ENCODE peak calls at places on chromosomes 1 and 21, in eight cellular contexts. N is cardiac muscle cell; C is fibroblast of lung; O is Peyer's patch; K is MM.1S; S is neural progenitor cell; U is CD4-positive, alpha-beta T cell; Y is prostate gland. E is an unnamed sample.

GRCh38 chr1:12138196-12139183 is 28.3 kb upstream of the TNFRSF1B start:
- DNase-seq in O (no peak), K (no peak), Y (no peak), N (no peak), C (peak; percentile 74), S (no peak), U (no peak), E (no peak)

GRCh38 chr1:150365945-150366344 is 2.0 kb downstream of the RPRD2 start:
- DNase-seq in C (peak; percentile 10), O (no peak), U (no peak), S (no peak), Y (no peak), K (no peak), N (no peak), E (no peak)

GRCh38 chr1:92764116-92764515 is 20.8 kb downstream of the EVI5 start:
- DNase-seq in S (no peak), N (no peak), Y (no peak), K (no peak), O (no peak), U (no peak), C (no peak), E (no peak)

GRCh38 chr1:87833158-87833557 is 504.5 kb downstream of the LMO4 start:
- DNase-seq in Y (no peak), C (peak; percentile 86), U (no peak), O (no peak), N (no peak), S (no peak), K (no peak), E (no peak)

GRCh38 chr1:19744886-19745285 is 54.8 kb downstream of the TMCO4 start:
- DNase-seq in O (no peak), Y (no peak), N (no peak), S (no peak), K (no peak), U (no peak), C (no peak), E (no peak)

GRCh38 chr1:76279387-76279748 is 204.8 kb downstream of the ST6GALNAC3 start:
- DNase-seq in C (no peak), K (no peak), O (no peak), N (peak; percentile 54), S (no peak), Y (no peak), U (no peak), E (no peak)

GRCh38 chr1:31714442-31715096 is 10.8 kb upstream of the COL16A1 start:
- DNase-seq in Y (peak; percentile 23), S (peak; percentile 88), K (peak; percentile 47), N (peak; percentile 81), U (peak; percentile 15), C (peak; percentile 70), O (peak; percentile 30), E (no peak)

GRCh38 chr1:78591971-78592370 is 28.3 kb upstream of the IFI44L start:
- DNase-seq in U (no peak), O (no peak), S (no peak), C (no peak), K (no peak), N (no peak), Y (no peak), E (no peak)

GRCh38 chr1:33897092-33897725 is 33.3 kb downstream of the HMGB4 start:
- DNase-seq in U (no peak), N (no peak), S (no peak), C (no peak), K (no peak), Y (no peak), O (no peak), E (no peak)

GRCh38 chr1:183986941-183987340 is 50.6 kb downstream of the COLGALT2 start:
- DNase-seq in Y (no peak), U (no peak), O (no peak), N (no peak), K (no peak), C (no peak), S (no peak), E (no peak)

GRCh38 chr1:228105996-228106799 is 2.9 kb downstream of the MRPL55 start:
- DNase-seq in Y (no peak), K (no peak), N (no peak), C (no peak), S (no peak), U (no peak), O (no peak), E (no peak)

GRCh38 chr21:45001134-45002095 is 61.6 kb downstream of the SLX9 start:
- DNase-seq in U (no peak), K (no peak), O (no peak), N (no peak), S (no peak), Y (peak; percentile 40), C (peak; percentile 68), E (peak; percentile 47)

GRCh38 chr1:91523462-91523861 is 22.8 kb downstream of the CDC7 start:
- DNase-seq in U (no peak), Y (no peak), O (no peak), C (no peak), S (no peak), N (peak; percentile 4), K (no peak), E (no peak)

GRCh38 chr1:61097326-61097725 is 15.0 kb downstream of the NFIA start:
- DNase-seq in U (no peak), K (no peak), N (no peak), Y (no peak), O (no peak), S (no peak), C (peak; percentile 69), E (no peak)

GRCh38 chr1:143698016-143698415 is 273.8 kb downstream of the FAM72C start:
- DNase-seq in K (peak; percentile 50), S (no peak), C (peak; percentile 3), U (no peak), Y (no peak), N (no peak), O (no peak), E (peak; percentile 65)

GRCh38 chr1:243848165-243849088 is 1.6 kb downstream of the AKT3 start:
- DNase-seq in S (no peak), O (no peak), U (no peak), C (no peak), Y (no peak), K (no peak), N (no peak), E (no peak)

GRCh38 chr21:28775071-28775470 is 217.6 kb downstream of the LTN1 start:
- DNase-seq in U (no peak), N (no peak), Y (no peak), S (no peak), O (no peak), C (no peak), K (no peak), E (no peak)

GRCh38 chr21:34354836-34355235 is 9.0 kb upstream of the KCNE2 start:
- DNase-seq in K (no peak), Y (no peak), C (no peak), U (no peak), S (no peak), O (no peak), N (no peak), E (no peak)

GRCh38 chr1:21175670-21176581 is 771 bp downstream of the EIF4G3 start:
- DNase-seq in S (peak; percentile 69), K (peak; percentile 13), N (peak; percentile 60), U (peak; percentile 35), O (peak; percentile 29), Y (peak; percentile 11), C (no peak), E (peak; percentile 65)

GRCh38 chr1:87334351-87335174 is 5.9 kb downstream of the LMO4 start:
- DNase-seq in C (peak; percentile 42), N (peak; percentile 60), Y (no peak), O (no peak), S (peak; percentile 83), K (peak; percentile 64), U (no peak), E (no peak)

GRCh38 chr1:125085720-125086591 is 3901.2 kb downstream of the SRGAP2C start:
- DNase-seq in S (no peak), N (no peak), C (no peak), O (no peak), K (no peak), Y (no peak), U (no peak), E (no peak)

DNA sequence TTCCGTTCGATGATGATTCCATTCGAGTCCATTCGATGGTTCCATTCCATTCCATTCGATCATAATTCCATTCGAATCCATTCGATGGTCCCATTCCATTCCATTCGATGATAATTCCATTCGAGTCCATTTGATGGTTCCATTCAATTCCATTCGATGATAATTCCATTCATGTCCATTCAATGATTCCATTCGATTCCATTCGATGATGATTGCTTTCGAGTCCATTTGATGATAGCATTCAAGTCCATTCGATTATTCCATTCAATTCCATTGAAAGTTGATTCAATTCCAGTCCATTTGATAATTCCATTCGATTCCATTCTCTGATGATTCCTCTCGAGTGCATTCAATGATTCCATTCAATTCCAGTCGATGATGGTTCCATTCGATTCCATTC is 3895.3 kb downstream of the SRGAP2C start:
- DNase-seq in S (no peak), C (no peak), N (no peak), U (no peak), Y (no peak), K (no peak), O (no peak), E (no peak)
- H3K9me3 ChIP-seq in S (peaks cover 61% of the 10 kb centered on the region), C (no peaks in the 10 kb centered on the region), N (peaks cover 13% of the 10 kb centered on the region), U (peaks cover 37% of the 10 kb centered on the region), Y (no peaks in the 10 kb centered on the region), K (no peaks in the 10 kb centered on the region), O (no peaks in the 10 kb centered on the region), E (peaks cover 52% of the 10 kb centered on the region)

GRCh38 chr21:9750341-9751086 is 770.9 kb upstream of the TPTE start:
- DNase-seq in Y (no peak), O (no peak), C (no peak), U (no peak), S (no peak), K (no peak), N (no peak), E (no peak)
- H3K9me3 ChIP-seq in Y (peaks cover 6% of the 10 kb centered on the region), O (no peaks in the 10 kb centered on the region), C (no peaks in the 10 kb centered on the region), U (peaks cover 17% of the 10 kb centered on the region), S (peaks cover 73% of the 10 kb centered on the region), K (no peaks in the 10 kb centered on the region), N (peaks cover 14% of the 10 kb centered on the region), E (no peaks in the 10 kb centered on the region)

GRCh38 chr1:217135987-217136894 is 413.0 kb upstream of the ESRRG start:
- DNase-seq in U (no peak), N (peak; percentile 26), Y (no peak), S (peak; percentile 45), O (no peak), K (no peak), C (no peak), E (no peak)

GRCh38 chr1:217138173-217138838 is 415.1 kb upstream of the ESRRG start:
- DNase-seq in C (no peak), Y (no peak), K (no peak), N (no peak), U (no peak), S (peak; percentile 46), O (no peak), E (no peak)

GRCh38 chr1:217137210-217137871 is 414.1 kb upstream of the ESRRG start:
- DNase-seq in S (peak; percentile 55), C (no peak), K (no peak), Y (no peak), N (peak; percentile 23), O (no peak), U (no peak), E (no peak)

GRCh38 chr1:217135569-217135915 is 412.3 kb upstream of the ESRRG start:
- DNase-seq in K (peak; percentile 20), Y (no peak), S (peak; percentile 37), N (peak; percentile 74), U (no peak), C (peak; percentile 31), O (no peak), E (no peak)

GRCh38 chr1:217136895-217137205 is 413.6 kb upstream of the ESRRG start:
- DNase-seq in C (no peak), S (no peak), O (no peak), U (no peak), Y (no peak), N (no peak), K (no peak), E (no peak)
- H3K9me3 ChIP-seq in C (no peaks in the 10 kb centered on the region), S (no peaks in the 10 kb centered on the region), O (no peaks in the 10 kb centered on the region), U (no peaks in the 10 kb centered on the region), Y (no peaks in the 10 kb centered on the region), N (no peaks in the 10 kb centered on the region), K (no peaks in the 10 kb centered on the region), E (no peaks in the 10 kb centered on the region)

GRCh38 chr1:181033128-181033798 is 520 bp upstream of the MR1 start:
- DNase-seq in N (no peak), S (no peak), K (no peak), O (no peak), U (no peak), C (peak; percentile 57), Y (peak; percentile 70), E (peak; percentile 57)
- H3K9me3 ChIP-seq in N (no peaks in the 10 kb centered on the region), S (no peaks in the 10 kb centered on the region), K (no peaks in the 10 kb centered on the region), O (no peaks in the 10 kb centered on the region), U (no peaks in the 10 kb centered on the region), C (no peaks in the 10 kb centered on the region), Y (no peaks in the 10 kb centered on the region), E (no peaks in the 10 kb centered on the region)

E was measured in lower lobe of right lung.